ENCODE peak calls at places on chromosomes 5 and 9, in six cellular contexts. E is HCT116, O is IMR-90, P is H1, T is K562, A is HepG2. L is an unnamed sample.

GRCh38 chr9:120583958-120584369 is 4.0 kb upstream of the CDK5RAP2 start:
- DNase-seq in E (peak; percentile 16), O (peak; percentile 93), P (no peak), T (peak; percentile 63), A (peak; percentile 85), L (peak; percentile 80)

GRCh38 chr9:132161743-132162187 is at the start of gene NTNG2:
- DNase-seq in E (no peak), O (no peak), P (no peak), T (peak; percentile 41), A (no peak), L (no peak)

GRCh38 chr9:4837768-4838546 is 45.2 kb downstream of the RCL1 start:
- DNase-seq in E (no peak), O (peak; percentile 93), P (no peak), T (no peak), A (peak; percentile 81), L (no peak)

GRCh38 chr5:23419115-23419514 is 88.3 kb upstream of the PRDM9 start:
- DNase-seq in E (no peak), O (no peak), P (no peak), T (no peak), A (no peak), L (no peak)

GRCh38 chr5:126280343-126280742 is 142.9 kb upstream of the GRAMD2B start:
- DNase-seq in E (no peak), O (no peak), P (no peak), T (no peak), A (no peak), L (no peak)

GRCh38 chr9:38079410-38080105 is 10.5 kb upstream of the SHB start:
- DNase-seq in E (no peak), O (peak; percentile 48), P (peak; percentile 35), T (no peak), A (no peak), L (peak; percentile 82)

GRCh38 chr9:36862206-36863145 is 171.6 kb downstream of the PAX5 start:
- DNase-seq in E (peak; percentile 38), O (peak; percentile 35), P (peak; percentile 75), T (peak; percentile 46), A (peak; percentile 46), L (peak; percentile 40)

GRCh38 chr5:143896981-143897380 is 85.0 kb downstream of the HMHB1 start:
- DNase-seq in E (no peak), O (peak; percentile 81), P (no peak), T (no peak), A (no peak), L (peak; percentile 90)

GRCh38 chr9:99114049-99114440 is 9.1 kb downstream of the TGFBR1 start:
- DNase-seq in E (no peak), O (no peak), P (no peak), T (no peak), A (no peak), L (no peak)

GRCh38 chr9:81150016-81150625 is 539.2 kb downstream of the TLE1 start:
- DNase-seq in E (no peak), O (peak; percentile 7), P (no peak), T (no peak), A (no peak), L (no peak)

DNA sequence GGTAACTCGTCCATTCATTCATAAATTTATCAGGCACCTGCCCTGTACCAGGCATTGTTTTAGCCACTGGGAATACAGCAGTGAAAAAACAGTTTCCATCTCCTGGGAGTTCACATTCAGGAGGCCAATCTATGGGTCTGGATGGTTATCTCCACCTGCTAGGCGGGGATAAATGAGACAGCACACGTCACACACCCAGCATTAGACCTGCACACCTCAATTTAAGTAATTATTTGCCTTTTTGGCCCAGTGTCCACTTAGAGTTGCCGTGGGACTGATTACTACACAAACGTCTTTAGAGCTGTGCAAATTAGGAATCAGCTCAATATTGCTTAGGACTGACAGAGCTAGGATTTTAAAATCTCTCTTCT is 46.1 kb downstream of the STK10 start:
- DNase-seq in E (no peak), O (no peak), P (no peak), T (no peak), A (no peak), L (no peak)
- H2AFZ ChIP-seq in E (no peak overlapping the region), O (no peak overlapping the region), P (no peak overlapping the region), T (peak overlapping the region; percentile 12), A (no peak overlapping the region), L (no peak overlapping the region)

GRCh38 chr9:124011460-124012301 is at the start of gene LHX2:
- DNase-seq in E (peak; percentile 75), O (peak; percentile 52), P (peak; percentile 88), T (peak; percentile 56), A (no peak), L (peak; percentile 46)
- TF ChIP-seq POLR2A in E (peak; percentile 40), O (no peak), P (no peak), T (no peak), A (no peak), L (no peak)

GRCh38 chr9:124768778-124769350 is 2.2 kb downstream of the NR6A1 start:
- DNase-seq in E (no peak), O (no peak), P (no peak), T (no peak), A (no peak), L (peak; percentile 69)
- H2AFZ ChIP-seq in E (no peak overlapping the region), O (no peak overlapping the region), P (no peak overlapping the region), T (no peak overlapping the region), A (no peak overlapping the region), L (no peak overlapping the region)

DNA sequence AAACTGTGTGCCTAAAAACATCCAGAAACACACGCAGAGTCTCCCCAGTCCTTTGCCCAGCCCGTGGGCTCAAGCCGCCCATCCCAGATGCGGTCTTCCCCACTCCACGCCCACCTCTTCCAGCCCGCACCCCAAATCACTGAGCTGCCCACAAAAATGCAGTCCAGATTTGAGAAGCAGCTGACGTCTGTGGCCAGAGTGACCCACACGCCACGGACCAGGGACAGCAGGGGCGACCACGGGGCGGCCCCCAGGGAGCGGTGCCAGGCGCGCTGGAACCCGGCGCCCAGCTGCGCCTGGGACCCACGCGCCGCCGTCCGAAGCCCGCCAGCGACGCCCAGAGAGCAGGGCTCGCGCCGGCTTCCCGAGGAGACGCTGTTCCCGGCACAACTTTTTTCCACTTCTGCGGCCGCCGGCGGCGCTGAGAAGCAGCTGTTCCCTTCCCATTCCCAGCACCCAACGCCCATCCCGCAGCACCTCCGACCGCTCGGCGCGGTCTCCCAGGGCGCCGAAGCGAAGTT is 674 bp downstream of the LHFPL2 start:
- DNase-seq in E (no peak), O (peak; percentile 54), P (no peak), T (no peak), A (no peak), L (peak; percentile 50)
- TF ChIP-seq POLR2A in E (no peak), O (peak; percentile 57), P (no peak), T (no peak), A (no peak), L (no peak)

L was measured in endothelial cell of umbilical vein.